ENCODE peak calls at places on chromosomes 7 and 10, in four cellular contexts. M is endothelial cell; U is WTC11; R is CD8-positive, alpha-beta T cell. V is an unnamed sample.

GRCh38 chr7:127632276-127632910 is 14.5 kb upstream of the PAX4 start:
- DNase-seq in M (no peak), U (no peak), R (no peak), V (peak; percentile 97)

GRCh38 chr10:119608316-119609155 is 11.8 kb upstream of the TIAL1 start:
- DNase-seq in M (peak; percentile 44), U (peak; percentile 65), R (no peak), V (peak; percentile 27)

GRCh38 chr7:44988718-44989117 is 9.9 kb upstream of the MYO1G start:
- DNase-seq in M (no peak), U (no peak), R (no peak), V (no peak)

GRCh38 chr10:22433875-22434274 is 88.6 kb downstream of the SPAG6 start:
- DNase-seq in M (no peak), U (no peak), R (no peak), V (peak; percentile 94)

GRCh38 chr10:51103818-51104217 is 29.5 kb downstream of the PRKG1 start:
- DNase-seq in M (no peak), U (no peak), R (no peak), V (no peak)

GRCh38 chr10:115969591-115969990 is 303.4 kb downstream of the GFRA1 start:
- DNase-seq in M (no peak), U (no peak), R (no peak), V (peak; percentile 66)

GRCh38 chr7:158324397-158325360 is 262.9 kb downstream of the PTPRN2 start:
- DNase-seq in M (no peak), U (no peak), R (no peak), V (no peak)

GRCh38 chr10:48803831-48804584 is 119.3 kb downstream of the WDFY4 start:
- DNase-seq in M (no peak), U (no peak), R (no peak), V (no peak)

GRCh38 chr7:40283391-40283790 is 148.6 kb downstream of the SUGCT start:
- DNase-seq in M (no peak), U (no peak), R (no peak), V (no peak)

GRCh38 chr10:55146032-55146431 is 345.0 kb upstream of the PCDH15 start:
- DNase-seq in M (no peak), U (no peak), R (no peak), V (no peak)

GRCh38 chr7:7932553-7932952 is 36.0 kb upstream of the GLCCI1 start:
- DNase-seq in M (no peak), U (no peak), R (no peak), V (no peak)

GRCh38 chr10:113475381-113475807 is 77.5 kb upstream of the HABP2 start:
- DNase-seq in M (no peak), U (no peak), R (no peak), V (peak; percentile 100)

GRCh38 chr7:36819639-36820038 is 95.3 kb upstream of the AOAH start:
- DNase-seq in M (no peak), U (no peak), R (no peak), V (no peak)

GRCh38 chr7:76997381-76998262 is 34.5 kb downstream of the SPDYE17 start:
- DNase-seq in M (no peak), U (no peak), R (no peak), V (no peak)

GRCh38 chr7:94325121-94325475 is 69.6 kb upstream of the COL1A2 start:
- DNase-seq in M (no peak), U (no peak), R (no peak), V (peak; percentile 38)

GRCh38 chr10:35561670-35562069 is 43.5 kb upstream of the GJD4 start:
- DNase-seq in M (no peak), U (no peak), R (no peak), V (no peak)

GRCh38 chr7:138937484-138937883 is 43.7 kb downstream of the KIAA1549 start:
- DNase-seq in M (no peak), U (no peak), R (no peak), V (no peak)

GRCh38 chr10:788796-789748 is 99.6 kb upstream of the DIP2C start:
- DNase-seq in M (peak; percentile 79), U (peak; percentile 78), R (no peak), V (peak; percentile 62)

GRCh38 chr10:51999089-51999488 is 299.7 kb upstream of the CSTF2T start:
- DNase-seq in M (no peak), U (no peak), R (no peak), V (peak; percentile 34)

GRCh38 chr10:79468015-79468560 is 22.7 kb upstream of the ZCCHC24 start:
- DNase-seq in M (no peak), U (no peak), R (no peak), V (no peak)
- TF ChIP-seq CTCF in M (no peak), U (no peak), R (no peak), V (no peak)

DNA sequence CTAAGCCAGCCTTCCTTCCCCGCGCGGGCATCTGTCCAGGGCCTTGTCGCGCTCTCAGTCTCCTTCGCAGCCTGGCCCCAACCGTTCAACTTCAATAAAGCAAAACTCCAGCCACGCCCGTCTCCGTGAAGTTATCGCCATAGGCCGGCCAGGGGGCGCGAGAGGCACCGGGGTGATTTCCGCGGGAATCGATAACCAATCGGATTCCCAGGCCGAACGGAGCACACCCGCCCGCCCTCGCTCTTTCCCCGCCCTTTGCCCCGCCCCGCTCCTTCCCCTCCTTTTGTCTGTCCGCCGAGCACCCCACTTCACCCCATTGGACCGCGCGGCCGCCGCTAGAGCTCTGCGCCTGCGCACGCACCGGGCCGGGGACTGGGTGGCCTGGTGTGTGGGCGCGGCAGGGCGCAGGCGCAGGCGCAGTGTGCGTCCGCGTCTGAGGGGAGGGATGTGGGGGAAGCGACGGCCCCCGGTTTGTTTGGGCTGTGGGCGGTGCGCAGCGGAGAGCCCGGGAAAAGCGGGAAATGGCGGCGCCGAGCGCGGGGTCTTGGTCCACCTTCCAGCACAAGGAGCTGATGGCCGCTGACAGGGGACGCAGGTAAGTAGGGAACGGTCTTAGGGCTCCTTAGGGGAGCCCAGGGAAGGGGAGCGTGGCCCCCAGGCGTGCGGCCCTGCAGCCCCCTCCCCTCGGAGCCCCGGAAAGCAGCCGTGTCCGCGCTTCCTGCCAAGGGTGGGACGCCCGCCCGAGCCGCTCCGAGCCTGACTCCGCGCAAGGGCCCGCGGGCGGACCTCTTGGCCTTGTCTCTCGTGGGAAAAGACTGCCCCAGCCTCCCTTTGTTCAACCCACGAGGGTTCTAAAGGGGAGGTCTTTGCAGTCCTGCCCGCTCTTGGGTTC is at the start of gene CASP2:
- DNase-seq in M (peak; percentile 98), U (peak; percentile 98), R (peak; percentile 99), V (peak; percentile 96)
- TF ChIP-seq CTCF in M (no peak), U (no peak), R (peak; percentile 31), V (peak; percentile 52)

GRCh38 chr7:2515424-2516193 is 4.0 kb upstream of the LFNG start:
- DNase-seq in M (no peak), U (no peak), R (no peak), V (peak; percentile 43)

GRCh38 chr7:2516194-2516555 is 3.4 kb upstream of the LFNG start:
- DNase-seq in M (no peak), U (no peak), R (no peak), V (no peak)

GRCh38 chr7:2512713-2513112 is 6.9 kb upstream of the LFNG start:
- DNase-seq in M (no peak), U (no peak), R (no peak), V (no peak)

GRCh38 chr7:2513702-2514101 is 5.9 kb upstream of the LFNG start:
- DNase-seq in M (no peak), U (no peak), R (no peak), V (no peak)

DNA sequence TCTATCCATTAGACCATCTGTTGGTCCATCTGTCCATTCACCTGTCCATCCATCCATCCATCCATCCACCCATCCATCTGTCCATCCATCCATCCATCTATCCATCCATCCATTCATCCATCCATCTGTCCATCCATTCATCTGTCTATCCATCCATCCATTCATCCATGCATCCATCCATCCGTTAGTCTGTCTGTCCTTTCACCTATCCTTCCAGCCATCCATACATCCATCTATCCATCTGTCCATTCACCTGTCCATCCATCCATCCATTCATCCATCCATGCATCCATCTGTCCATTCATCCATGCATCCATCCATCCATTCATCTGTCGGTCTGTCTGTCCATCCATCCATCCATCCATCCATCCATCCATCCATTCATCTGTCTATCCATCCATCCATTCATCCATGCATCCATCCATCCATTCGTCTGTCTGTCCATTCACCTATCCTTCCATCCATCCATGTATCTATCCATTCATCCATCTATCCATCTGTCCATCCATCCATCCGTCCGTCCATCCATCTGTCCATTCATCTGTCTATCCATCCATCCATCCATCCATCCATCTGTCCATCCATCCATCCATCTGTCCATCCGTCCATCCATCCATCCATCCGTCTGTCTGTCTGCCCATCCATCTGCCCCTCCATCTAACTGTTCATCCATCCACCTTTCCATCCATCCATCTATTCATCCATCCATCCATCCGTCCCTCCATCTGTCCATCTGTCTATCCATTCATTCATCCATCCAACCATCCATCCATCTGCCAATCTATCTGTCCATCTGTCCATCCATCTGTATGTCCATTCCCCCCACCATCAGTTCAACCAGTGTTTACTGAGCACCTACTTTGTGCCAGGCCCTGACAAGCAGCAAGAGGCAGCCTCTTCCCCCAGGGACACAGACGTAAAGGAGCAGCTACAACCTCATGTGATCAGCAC is 4.8 kb upstream of the LFNG start:
- DNase-seq in M (no peak), U (no peak), R (no peak), V (no peak)
- TF ChIP-seq CTCF in M (no peak), U (no peak), R (no peak), V (no peak)

GRCh38 chr10:16891375-16892313 is 74.4 kb upstream of the RSU1 start:
- DNase-seq in M (peak; percentile 64), U (peak; percentile 65), R (peak; percentile 9), V (peak; percentile 95)
- TF ChIP-seq CTCF in M (peak; percentile 24), U (no peak), R (peak; percentile 21), V (peak; percentile 51)

GRCh38 chr7:52257890-52258289 is 777.5 kb upstream of the POM121L12 start:
- DNase-seq in M (no peak), U (no peak), R (no peak), V (no peak)

GRCh38 chr7:52261052-52261451 is 774.4 kb upstream of the POM121L12 start:
- DNase-seq in M (no peak), U (no peak), R (no peak), V (no peak)

GRCh38 chr7:52254396-52255025 is 780.9 kb upstream of the POM121L12 start:
- DNase-seq in M (no peak), U (no peak), R (no peak), V (no peak)

DNA sequence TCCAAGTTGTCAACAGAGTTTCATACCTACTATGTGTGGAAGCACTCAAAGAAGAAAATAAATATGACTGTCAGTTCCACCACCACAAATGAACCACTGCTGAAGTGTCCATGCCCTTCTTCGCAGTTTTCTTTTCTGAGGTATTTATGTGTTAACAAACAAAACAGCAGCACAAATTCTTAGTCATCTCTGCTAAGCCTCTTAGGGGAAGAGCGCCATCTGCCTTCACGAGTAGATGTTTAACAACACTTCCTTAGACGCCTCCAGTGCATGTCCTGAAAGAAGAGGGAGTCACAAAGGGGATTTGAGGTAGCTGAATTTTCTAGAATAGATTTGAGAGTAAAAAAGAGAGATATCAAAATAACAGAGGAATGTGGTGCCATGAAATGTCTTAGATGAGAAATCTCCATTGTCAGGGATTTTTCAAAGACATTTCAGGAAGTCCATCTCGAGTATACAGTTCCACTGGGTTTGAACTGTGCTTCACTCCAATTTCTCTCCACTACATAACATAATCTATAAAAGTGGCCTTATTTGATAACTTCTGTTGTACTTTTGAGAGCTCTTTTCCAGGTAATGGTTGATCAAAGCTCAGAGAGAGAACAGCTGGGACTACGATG is 775.3 kb upstream of the POM121L12 start:
- DNase-seq in M (peak; percentile 18), U (peak; percentile 35), R (no peak), V (no peak)
- TF ChIP-seq CTCF in M (peak; percentile 21), U (peak; percentile 30), R (no peak), V (no peak)

GRCh38 chr7:2660359-2661095 is 27.5 kb upstream of the AMZ1 start:
- DNase-seq in M (no peak), U (no peak), R (no peak), V (no peak)
- TF ChIP-seq CTCF in M (peak; percentile 52), U (peak; percentile 58), R (no peak), V (peak; percentile 33)

GRCh38 chr7:101217388-101218235 is at the start of the genes PLOD3 and ZNHIT1:
- DNase-seq in M (peak; percentile 91), U (peak; percentile 96), R (peak; percentile 93), V (peak; percentile 97)
- TF ChIP-seq CTCF in M (peak; percentile 25), U (no peak), R (no peak), V (peak; percentile 0)